ENCODE peak calls at places on chromosomes 4 and X, in eight cellular contexts. Y is heart right ventricle, D is NCI-H460, T is MV-4-11, S is NCI-H510A treated with DMSO at 0.1 percent for 48 hours, M is A549, J is CD14-positive monocyte, U is HCEC 1CT. Q is an unnamed sample.

GRCh38 chr4:126727461-126727860 is 905.3 kb upstream of the INTU start:
- DNase-seq in Y (no peak), D (no peak), T (no peak), S (no peak), M (no peak), J (no peak), U (peak; percentile 34), Q (no peak)

GRCh38 chr4:165982934-165983333 is 109.9 kb downstream of the TLL1 start:
- DNase-seq in Y (no peak), D (no peak), T (no peak), S (no peak), M (no peak), J (no peak), U (no peak), Q (no peak)

GRCh38 chr4:157204634-157205244 is 15.8 kb upstream of the GRIA2 start:
- DNase-seq in Y (peak; percentile 24), D (no peak), T (no peak), S (no peak), M (peak; percentile 76), J (no peak), U (no peak), Q (peak; percentile 33)

GRCh38 chr4:158080354-158080753 is 92.5 kb downstream of the GASK1B start:
- DNase-seq in Y (no peak), D (no peak), T (no peak), S (no peak), M (no peak), J (no peak), U (no peak), Q (no peak)

GRCh38 chrX:21747523-21747922 is 10.4 kb downstream of the SMPX start:
- DNase-seq in Y (no peak), D (no peak), T (no peak), S (no peak), M (no peak), J (no peak), U (no peak), Q (no peak)

GRCh38 chr4:150960079-150960478 is 55.0 kb downstream of the LRBA start:
- DNase-seq in Y (no peak), D (peak; percentile 3), T (peak; percentile 19), S (no peak), M (peak; percentile 56), J (no peak), U (peak; percentile 43), Q (no peak)

GRCh38 chr4:152784490-152785195 is 4.9 kb downstream of the ARFIP1 start:
- DNase-seq in Y (no peak), D (peak; percentile 41), T (peak; percentile 31), S (no peak), M (peak; percentile 53), J (no peak), U (peak; percentile 24), Q (no peak)

GRCh38 chrX:10076765-10077164 is 80.0 kb upstream of the CLCN4 start:
- DNase-seq in Y (no peak), D (no peak), T (no peak), S (no peak), M (no peak), J (no peak), U (no peak), Q (no peak)

GRCh38 chr4:156977435-156978160 is 6.0 kb upstream of the PDGFC start:
- DNase-seq in Y (no peak), D (no peak), T (no peak), S (no peak), M (no peak), J (no peak), U (peak; percentile 93), Q (no peak)

GRCh38 chr4:37685726-37686372 is 327 bp downstream of the RELL1 start:
- DNase-seq in Y (peak; percentile 69), D (no peak), T (peak; percentile 48), S (no peak), M (peak; percentile 12), J (no peak), U (peak; percentile 19), Q (no peak)

GRCh38 chrX:119942831-119943184 is 743 bp downstream of the NKAP start:
- DNase-seq in Y (no peak), D (no peak), T (no peak), S (no peak), M (peak; percentile 4), J (no peak), U (no peak), Q (peak; percentile 5)

GRCh38 chr4:17557880-17558279 is 19.1 kb upstream of the LAP3 start:
- DNase-seq in Y (no peak), D (no peak), T (no peak), S (no peak), M (no peak), J (no peak), U (no peak), Q (no peak)

GRCh38 chr4:38612996-38613395 is 51.0 kb upstream of the KLF3 start:
- DNase-seq in Y (no peak), D (no peak), T (no peak), S (peak; percentile 48), M (no peak), J (no peak), U (no peak), Q (no peak)

GRCh38 chr4:6380746-6381411 is 91.5 kb downstream of the PPP2R2C start:
- DNase-seq in Y (no peak), D (no peak), T (no peak), S (no peak), M (no peak), J (no peak), U (no peak), Q (no peak)

GRCh38 chrX:130246084-130246483 is 22.6 kb downstream of the ZNF280C start:
- DNase-seq in Y (no peak), D (no peak), T (no peak), S (no peak), M (no peak), J (no peak), U (no peak), Q (no peak)

GRCh38 chr4:7867701-7868429 is 71.8 kb downstream of the AFAP1 start:
- DNase-seq in Y (no peak), D (no peak), T (no peak), S (no peak), M (peak; percentile 46), J (no peak), U (peak; percentile 20), Q (no peak)

GRCh38 chrX:24767557-24767956 is 73.8 kb downstream of the POLA1 start:
- DNase-seq in Y (no peak), D (no peak), T (no peak), S (no peak), M (no peak), J (no peak), U (peak; percentile 6), Q (no peak)

GRCh38 chrX:42384956-42385355 is 393.0 kb downstream of the PPP1R2C start:
- DNase-seq in Y (no peak), D (no peak), T (no peak), S (no peak), M (no peak), J (no peak), U (no peak), Q (no peak)

GRCh38 chrX:43585922-43586321 is 70.2 kb upstream of the MAOA start:
- DNase-seq in Y (no peak), D (no peak), T (no peak), S (no peak), M (no peak), J (no peak), U (no peak), Q (no peak)

GRCh38 chrX:40171513-40172168 is 73.9 kb upstream of the BCOR start:
- DNase-seq in Y (peak; percentile 35), D (no peak), T (no peak), S (no peak), M (no peak), J (no peak), U (peak; percentile 45), Q (peak; percentile 28)

GRCh38 chr4:71689822-71690221 is 94.1 kb downstream of the GC start:
- DNase-seq in Y (no peak), D (no peak), T (no peak), S (no peak), M (no peak), J (no peak), U (no peak), Q (no peak)

GRCh38 chrX:118571829-118572228 is 76.2 kb downstream of the DOCK11 start:
- DNase-seq in Y (no peak), D (peak; percentile 53), T (no peak), S (no peak), M (peak; percentile 9), J (no peak), U (no peak), Q (no peak)

Q was measured in GM20000.